ENCODE peak calls at places on chromosomes 2 and 18, in nine cellular contexts. U is foreskin fibroblast; M is heart left ventricle; S is bronchial epithelial cell; W is AG08396; P is uterus; K is activated naive CD4-positive, alpha-beta T cell; E is RWPE1; Z is NCI-H524 treated with DMSO at 0.1 percent for 48 hours. B is an unnamed sample.

GRCh38 chr2:226898925-226899324 is 63.1 kb downstream of the RHBDD1 start:
- DNase-seq in P (no peak), S (no peak), K (no peak), W (no peak), U (no peak), E (no peak), Z (peak; percentile 74), M (no peak), B (no peak)

GRCh38 chr18:36265035-36265434 is 32.5 kb upstream of the FHOD3 start:
- DNase-seq in P (no peak), U (no peak), Z (no peak), S (peak; percentile 8), K (no peak), W (no peak), E (no peak), M (no peak), B (no peak)

GRCh38 chr2:2530334-2530733 is 199.3 kb upstream of the MYT1L start:
- DNase-seq in P (no peak), K (no peak), S (no peak), U (no peak), W (no peak), M (no peak), E (no peak), Z (no peak), B (no peak)

GRCh38 chr2:226187601-226188000 is 612.0 kb downstream of the IRS1 start:
- DNase-seq in E (no peak), P (no peak), M (no peak), W (peak; percentile 31), Z (no peak), U (peak; percentile 80), K (no peak), S (no peak), B (peak; percentile 78)

GRCh38 chr2:177256695-177257094 is 7.8 kb downstream of the NFE2L2 start:
- DNase-seq in Z (no peak), P (no peak), U (no peak), M (no peak), K (no peak), S (no peak), E (no peak), W (no peak), B (no peak)

GRCh38 chr2:239579524-239580198 is 178.8 kb upstream of the HDAC4 start:
- DNase-seq in K (no peak), U (no peak), M (no peak), P (no peak), Z (no peak), W (no peak), E (no peak), S (no peak), B (no peak)

GRCh38 chr18:47931707-47932103 is 1.2 kb upstream of the SMAD2 start:
- DNase-seq in W (no peak), E (no peak), M (peak; percentile 48), Z (no peak), P (no peak), K (peak; percentile 40), U (peak; percentile 26), S (peak; percentile 39), B (no peak)

GRCh38 chr2:172434821-172435607 is 7.6 kb downstream of the ITGA6 start:
- DNase-seq in Z (no peak), U (no peak), E (no peak), P (no peak), W (no peak), S (no peak), K (no peak), M (no peak), B (no peak)

GRCh38 chr2:178480227-178481181 is at the start of gene PLEKHA3:
- DNase-seq in K (peak; percentile 35), U (peak; percentile 98), M (peak; percentile 98), S (peak; percentile 81), E (peak; percentile 93), W (peak; percentile 97), P (peak; percentile 98), Z (peak; percentile 42), B (peak; percentile 91)

GRCh38 chr2:42809876-42810125 is 17.4 kb upstream of the HAAO start:
- DNase-seq in U (peak; percentile 79), M (peak; percentile 90), W (peak; percentile 93), K (peak; percentile 67), E (peak; percentile 75), P (peak; percentile 87), Z (no peak), S (no peak), B (peak; percentile 33)

GRCh38 chr2:232327089-232328037 is 51.2 kb upstream of the ALPP start:
- DNase-seq in M (peak; percentile 62), U (peak; percentile 33), K (peak; percentile 84), Z (no peak), E (no peak), P (peak; percentile 64), S (peak; percentile 48), W (peak; percentile 86), B (peak; percentile 26)

GRCh38 chr2:11056614-11057013 is 98.7 kb upstream of the SLC66A3 start:
- DNase-seq in K (no peak), S (peak; percentile 71), M (no peak), W (peak; percentile 83), U (peak; percentile 85), Z (peak; percentile 54), E (peak; percentile 54), P (no peak), B (peak; percentile 79)

GRCh38 chr2:235054497-235054896 is 102.7 kb downstream of the SH3BP4 start:
- DNase-seq in M (no peak), U (no peak), Z (no peak), S (no peak), K (no peak), E (no peak), P (no peak), W (no peak), B (no peak)

GRCh38 chr2:16207151-16207550 is 266.8 kb downstream of the MYCN start:
- DNase-seq in E (no peak), W (no peak), S (no peak), K (no peak), M (no peak), Z (no peak), P (no peak), U (no peak), B (no peak)

GRCh38 chr18:55706893-55707292 is 118.9 kb upstream of the TCF4 start:
- DNase-seq in U (peak; percentile 42), Z (no peak), W (peak; percentile 21), K (no peak), P (no peak), E (no peak), S (peak; percentile 69), M (no peak), B (peak; percentile 51)

GRCh38 chr2:118584380-118584779 is 263.1 kb downstream of the EN1 start:
- DNase-seq in P (no peak), M (no peak), K (no peak), E (no peak), S (no peak), U (no peak), W (no peak), Z (no peak), B (no peak)

GRCh38 chr2:210288376-210288775 is 26.6 kb downstream of the MYL1 start:
- DNase-seq in W (no peak), U (no peak), P (no peak), M (no peak), Z (peak; percentile 65), S (no peak), K (no peak), E (no peak), B (no peak)

GRCh38 chr2:20836521-20836920 is 13.6 kb upstream of the LDAH start:
- DNase-seq in S (no peak), K (no peak), U (no peak), Z (no peak), W (no peak), E (no peak), P (no peak), M (no peak), B (no peak)

GRCh38 chr2:230762317-230762896 is 49.8 kb downstream of the CAB39 start:
- DNase-seq in P (no peak), E (no peak), U (no peak), K (no peak), Z (no peak), S (no peak), W (no peak), M (no peak), B (no peak)

GRCh38 chr2:118013221-118013723 is 598 bp downstream of the CCDC93 start:
- DNase-seq in S (peak; percentile 35), E (peak; percentile 55), P (peak; percentile 25), Z (peak; percentile 1), W (peak; percentile 68), K (peak; percentile 24), U (peak; percentile 29), M (peak; percentile 60), B (no peak)

GRCh38 chr2:146579154-146579930 is 1265.5 kb upstream of the ACVR2A start:
- DNase-seq in W (peak; percentile 26), U (peak; percentile 36), Z (no peak), K (no peak), S (peak; percentile 71), P (no peak), E (peak; percentile 33), M (no peak), B (peak; percentile 26)

B was measured in AG04450.